ENCODE peak calls at places on chromosomes 2 and 18, in four cellular contexts. C is WTC11, I is HepG2, K is K562. B is an unnamed sample.

GRCh38 chr2:217981084-217981730 is 21.6 kb downstream of the TNS1 start:
- DNase-seq in C (no peak), I (no peak), K (no peak), B (no peak)

GRCh38 chr2:207073791-207074678 is 91.7 kb downstream of the KLF7 start:
- DNase-seq in I (no peak), K (no peak), C (no peak), B (no peak)

GRCh38 chr18:48951448-48952286 is 902 bp upstream of the SMAD7 start:
- DNase-seq in C (peak; percentile 76), I (peak; percentile 82), K (peak; percentile 82), B (peak; percentile 92)

GRCh38 chr18:76387608-76388007 is 107.4 kb downstream of the ZNF516 start:
- DNase-seq in I (no peak), C (no peak), K (no peak), B (no peak)

GRCh38 chr2:230881840-230882239 is 17.1 kb downstream of the ITM2C start:
- DNase-seq in C (peak; percentile 3), K (no peak), I (no peak), B (no peak)

GRCh38 chr18:2589345-2590060 is 18.1 kb downstream of the NDC80 start:
- DNase-seq in I (peak; percentile 78), K (no peak), C (no peak), B (no peak)

GRCh38 chr2:105287692-105288091 is 41.8 kb downstream of the TGFBRAP1 start:
- DNase-seq in C (peak; percentile 58), K (peak; percentile 72), I (peak; percentile 21), B (peak; percentile 33)

GRCh38 chr2:159558479-159558878 is 57.9 kb downstream of the BAZ2B start:
- DNase-seq in C (no peak), I (no peak), K (no peak), B (no peak)

GRCh38 chr2:223576873-223577272 is 25.3 kb downstream of the SCG2 start:
- DNase-seq in C (no peak), I (no peak), K (peak; percentile 1), B (no peak)

DNA sequence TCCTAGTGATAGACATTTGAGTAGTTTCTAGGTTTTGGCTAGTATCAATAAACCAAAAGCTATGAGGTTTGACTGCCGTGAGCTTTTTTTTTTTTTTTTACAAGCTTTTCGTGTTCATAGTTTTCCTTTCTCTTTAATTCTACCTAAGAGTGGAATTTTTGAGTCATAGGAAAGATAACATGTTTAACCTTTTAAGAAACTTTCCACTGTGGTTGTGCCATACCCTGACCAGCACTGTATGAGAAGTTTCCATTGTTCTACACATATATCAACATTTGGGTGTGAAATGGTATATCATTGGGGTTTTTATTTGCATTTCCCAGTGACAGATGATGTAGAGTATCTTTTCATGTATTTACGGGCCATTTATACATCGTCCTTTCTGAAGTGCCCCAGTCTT is 31.7 kb downstream of the UBE2F start:
- DNase-seq in C (no peak), I (peak; percentile 62), K (no peak), B (no peak)
- TF ChIP-seq FOXJ3 in C (no peak), I (no peak), K (no peak), B (no peak)

GRCh38 chr2:185221-185620 is 78.6 kb downstream of the SH3YL1 start:
- DNase-seq in I (no peak), C (no peak), K (no peak), B (no peak)
- TF ChIP-seq FOXJ3 in I (no peak), C (no peak), K (no peak), B (no peak)

DNA sequence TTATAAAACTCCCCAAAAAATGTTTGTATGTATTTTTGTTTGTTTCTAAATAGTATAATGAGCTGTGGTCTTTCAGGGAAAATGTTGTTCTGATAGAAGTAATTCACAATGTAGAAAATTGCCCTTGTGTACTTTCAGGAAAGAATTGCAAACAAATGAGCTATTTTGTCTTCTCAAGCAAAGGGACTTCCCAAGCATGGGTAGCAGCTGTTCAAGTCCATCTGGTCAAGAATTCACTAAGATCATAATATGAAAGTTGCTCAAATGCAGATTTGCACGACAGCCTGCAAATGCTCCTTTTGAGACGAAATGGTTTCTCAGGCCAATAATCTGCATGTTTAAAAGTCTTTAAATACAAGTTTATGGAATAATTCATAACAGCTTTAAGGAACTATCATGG is 51.9 kb upstream of the HNMT start:
- DNase-seq in I (no peak), C (no peak), K (no peak), B (no peak)
- TF ChIP-seq FOXJ3 in I (no peak), C (no peak), K (no peak), B (no peak)

GRCh38 chr2:46776687-46777327 is 138.8 kb downstream of the MCFD2 start:
- DNase-seq in C (peak; percentile 68), K (peak; percentile 74), I (peak; percentile 69), B (peak; percentile 71)
- TF ChIP-seq FOXJ3 in C (no peak), K (no peak), I (no peak), B (no peak)

GRCh38 chr2:170401187-170401586 is 223.2 kb downstream of the MYO3B start:
- DNase-seq in I (no peak), K (no peak), C (no peak), B (no peak)

GRCh38 chr2:170409164-170409535 is 231.2 kb downstream of the MYO3B start:
- DNase-seq in K (peak; percentile 90), I (peak; percentile 71), C (peak; percentile 80), B (peak; percentile 66)

GRCh38 chr2:170404846-170405245 is 226.9 kb downstream of the MYO3B start:
- DNase-seq in I (no peak), C (no peak), K (no peak), B (no peak)

GRCh38 chr2:170408461-170409163 is 230.7 kb downstream of the MYO3B start:
- DNase-seq in I (no peak), C (peak; percentile 35), K (no peak), B (peak; percentile 12)

DNA sequence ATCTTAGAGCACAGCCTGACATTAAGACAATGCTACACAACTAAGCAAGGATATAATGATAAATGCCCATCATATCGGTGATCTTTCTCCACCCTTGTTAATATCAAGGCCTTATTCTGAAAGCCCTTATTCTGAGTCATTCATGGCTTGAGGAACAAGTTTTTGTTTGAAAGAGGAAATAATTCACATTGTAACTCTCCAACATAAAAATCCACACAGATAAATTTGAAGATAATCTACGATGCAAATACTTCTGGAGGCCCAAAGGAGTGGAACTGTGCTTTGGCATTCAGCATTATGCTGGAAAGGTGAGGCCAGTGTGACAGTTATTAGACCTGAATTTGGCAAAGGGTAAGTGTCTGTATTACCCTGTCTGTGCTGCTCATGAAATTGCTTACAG is 227.4 kb downstream of the MYO3B start:
- DNase-seq in I (no peak), C (no peak), K (no peak), B (no peak)
- TF ChIP-seq FOXJ3 in I (no peak), C (no peak), K (no peak), B (no peak)

DNA sequence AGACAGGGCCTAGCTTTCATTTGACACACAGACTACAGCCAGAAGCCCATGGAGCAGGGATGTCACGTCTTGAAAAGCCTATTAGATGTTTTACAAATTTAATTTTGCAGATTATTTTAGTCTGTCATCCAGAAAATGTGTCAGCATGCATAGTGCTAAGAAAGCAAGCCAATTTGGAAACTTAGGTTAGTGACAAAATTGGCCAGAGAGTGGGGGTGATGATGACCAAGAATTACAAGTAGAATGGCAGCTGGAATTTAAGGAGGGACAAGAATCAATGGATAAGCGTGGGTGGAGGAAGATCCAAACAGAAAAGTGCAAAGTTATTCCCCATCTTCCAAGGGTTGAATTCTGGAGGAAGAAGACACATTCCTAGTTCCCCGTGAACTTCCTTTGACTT is 7.8 kb upstream of the IL1RL2 start:
- DNase-seq in C (no peak), I (no peak), K (no peak), B (no peak)
- TF ChIP-seq FOXJ3 in C (no peak), I (no peak), K (no peak), B (no peak)